ENCODE peak calls at places on chromosomes 13 and 19, in ten cellular contexts. One of them, this sample, is unnamed.

GRCh38 chr13:24983094-24983493 is 112.8 kb upstream of the PABPC3 start:
- ATAC-seq in PC-3: no peak
- ATAC-seq in GM23338: no peak
- ATAC-seq in heart right ventricle: no peak
- ATAC-seq in body of pancreas: no peak
- ATAC-seq in HepG2: no peak
- ATAC-seq in CD8-positive, alpha-beta T cell: no peak
- ATAC-seq in gastrocnemius medialis: no peak
- ATAC-seq in pancreas: no peak
- ATAC-seq in upper lobe of right lung: no peak
- ATAC-seq in this sample: no peak

GRCh38 chr13:29925457-29925856 is 75.0 kb upstream of the UBL3 start:
- ATAC-seq in PC-3: no peak
- ATAC-seq in pancreas: peak
- ATAC-seq in HepG2: peak
- ATAC-seq in gastrocnemius medialis: peak
- ATAC-seq in upper lobe of right lung: peak
- ATAC-seq in body of pancreas: peak
- ATAC-seq in CD8-positive, alpha-beta T cell: no peak
- ATAC-seq in GM23338: no peak
- ATAC-seq in heart right ventricle: peak
- ATAC-seq in this sample: peak

GRCh38 chr13:45623516-45624090 is 8.1 kb upstream of the ERICH6B start:
- ATAC-seq in GM23338: peak
- ATAC-seq in CD8-positive, alpha-beta T cell: no peak
- ATAC-seq in upper lobe of right lung: peak
- ATAC-seq in pancreas: no peak
- ATAC-seq in heart right ventricle: no peak
- ATAC-seq in gastrocnemius medialis: no peak
- ATAC-seq in PC-3: peak
- ATAC-seq in body of pancreas: no peak
- ATAC-seq in HepG2: peak
- ATAC-seq in this sample: no peak

GRCh38 chr13:76326343-76326742 is 559.9 kb downstream of the KCTD12 start:
- ATAC-seq in HepG2: no peak
- ATAC-seq in GM23338: no peak
- ATAC-seq in heart right ventricle: no peak
- ATAC-seq in body of pancreas: no peak
- ATAC-seq in upper lobe of right lung: no peak
- ATAC-seq in pancreas: no peak
- ATAC-seq in PC-3: no peak
- ATAC-seq in CD8-positive, alpha-beta T cell: no peak
- ATAC-seq in gastrocnemius medialis: no peak
- ATAC-seq in this sample: no peak

GRCh38 chr13:50936681-50937080 is 27.1 kb downstream of the RNASEH2B start:
- ATAC-seq in GM23338: no peak
- ATAC-seq in heart right ventricle: peak
- ATAC-seq in CD8-positive, alpha-beta T cell: no peak
- ATAC-seq in pancreas: peak
- ATAC-seq in body of pancreas: no peak
- ATAC-seq in gastrocnemius medialis: no peak
- ATAC-seq in HepG2: no peak
- ATAC-seq in PC-3: no peak
- ATAC-seq in upper lobe of right lung: peak
- ATAC-seq in this sample: no peak

GRCh38 chr19:46141421-46141820 is 6.6 kb upstream of the IGFL2 start:
- ATAC-seq in gastrocnemius medialis: no peak
- ATAC-seq in GM23338: no peak
- ATAC-seq in body of pancreas: no peak
- ATAC-seq in upper lobe of right lung: no peak
- ATAC-seq in HepG2: no peak
- ATAC-seq in CD8-positive, alpha-beta T cell: no peak
- ATAC-seq in PC-3: no peak
- ATAC-seq in heart right ventricle: no peak
- ATAC-seq in pancreas: no peak
- ATAC-seq in this sample: no peak

GRCh38 chr13:113090806-113091205 is 14.8 kb upstream of the F7 start:
- ATAC-seq in upper lobe of right lung: no peak
- ATAC-seq in GM23338: no peak
- ATAC-seq in body of pancreas: no peak
- ATAC-seq in heart right ventricle: no peak
- ATAC-seq in PC-3: no peak
- ATAC-seq in pancreas: no peak
- ATAC-seq in CD8-positive, alpha-beta T cell: no peak
- ATAC-seq in gastrocnemius medialis: no peak
- ATAC-seq in HepG2: no peak
- ATAC-seq in this sample: no peak

GRCh38 chr13:33367931-33368330 is 82.4 kb upstream of the STARD13 start:
- ATAC-seq in pancreas: peak
- ATAC-seq in HepG2: no peak
- ATAC-seq in heart right ventricle: no peak
- ATAC-seq in PC-3: no peak
- ATAC-seq in CD8-positive, alpha-beta T cell: no peak
- ATAC-seq in gastrocnemius medialis: no peak
- ATAC-seq in upper lobe of right lung: peak
- ATAC-seq in body of pancreas: peak
- ATAC-seq in GM23338: no peak
- ATAC-seq in this sample: no peak

DNA sequence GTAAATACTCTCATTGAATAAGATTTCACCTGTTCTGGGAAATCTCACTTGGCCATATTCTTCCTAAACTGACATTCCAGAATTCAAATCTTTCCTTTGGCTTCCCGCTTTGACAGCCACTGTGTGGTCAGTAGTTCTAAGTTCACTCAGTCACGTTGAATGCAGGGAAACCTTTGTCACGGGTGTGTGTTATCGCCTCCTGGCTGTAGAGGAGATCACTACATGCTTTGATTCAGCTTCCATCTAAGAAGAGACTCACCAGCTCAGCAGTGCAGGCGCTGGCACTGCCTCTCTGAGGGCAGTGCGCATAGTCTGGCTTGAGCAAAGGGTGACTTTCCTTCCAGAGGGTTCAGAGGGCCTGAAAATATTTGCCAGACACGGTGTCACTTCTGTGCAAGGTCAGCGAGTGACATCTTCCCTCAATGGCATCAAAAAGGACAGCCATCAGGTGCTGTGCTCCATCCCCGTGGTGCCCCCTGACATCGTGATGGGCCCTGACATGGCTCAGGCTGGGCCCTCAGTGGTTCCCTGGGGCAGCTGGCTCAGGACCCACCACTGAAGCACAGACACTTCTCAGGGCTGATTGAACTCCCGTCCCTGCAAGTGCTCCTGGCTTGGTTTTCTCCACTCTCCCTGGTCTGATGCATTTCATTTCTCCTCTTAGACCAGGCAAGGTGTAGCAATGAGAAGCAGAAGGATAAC is 635.4 kb upstream of the ARGLU1 start:
- ATAC-seq in heart right ventricle: peak
- ATAC-seq in CD8-positive, alpha-beta T cell: no peak
- ATAC-seq in PC-3: no peak
- ATAC-seq in HepG2: peak
- ATAC-seq in pancreas: peak
- ATAC-seq in GM23338: peak
- ATAC-seq in body of pancreas: peak
- ATAC-seq in upper lobe of right lung: no peak
- ATAC-seq in gastrocnemius medialis: peak
- ATAC-seq in this sample: peak
- TF ChIP-seq CTCF in heart right ventricle: peak
- TF ChIP-seq CTCF in CD8-positive, alpha-beta T cell: no peak
- TF ChIP-seq CTCF in PC-3: peak
- TF ChIP-seq CTCF in HepG2: peak
- TF ChIP-seq CTCF in pancreas: no peak
- TF ChIP-seq CTCF in GM23338: peak
- TF ChIP-seq CTCF in body of pancreas: no peak
- TF ChIP-seq CTCF in upper lobe of right lung: peak
- TF ChIP-seq CTCF in gastrocnemius medialis: peak
- TF ChIP-seq CTCF in this sample: no peak

GRCh38 chr13:97245011-97245410 is 22.9 kb downstream of the MBNL2 start:
- ATAC-seq in CD8-positive, alpha-beta T cell: no peak
- ATAC-seq in GM23338: no peak
- ATAC-seq in gastrocnemius medialis: no peak
- ATAC-seq in heart right ventricle: no peak
- ATAC-seq in upper lobe of right lung: no peak
- ATAC-seq in pancreas: peak
- ATAC-seq in PC-3: no peak
- ATAC-seq in body of pancreas: no peak
- ATAC-seq in HepG2: peak
- ATAC-seq in this sample: no peak

GRCh38 chr13:97246596-97246995 is 24.5 kb downstream of the MBNL2 start:
- ATAC-seq in PC-3: no peak
- ATAC-seq in HepG2: no peak
- ATAC-seq in heart right ventricle: no peak
- ATAC-seq in upper lobe of right lung: no peak
- ATAC-seq in CD8-positive, alpha-beta T cell: no peak
- ATAC-seq in pancreas: no peak
- ATAC-seq in GM23338: no peak
- ATAC-seq in gastrocnemius medialis: no peak
- ATAC-seq in body of pancreas: no peak
- ATAC-seq in this sample: no peak

GRCh38 chr13:97241761-97242160 is 19.6 kb downstream of the MBNL2 start:
- ATAC-seq in pancreas: no peak
- ATAC-seq in gastrocnemius medialis: peak
- ATAC-seq in PC-3: no peak
- ATAC-seq in HepG2: no peak
- ATAC-seq in upper lobe of right lung: peak
- ATAC-seq in body of pancreas: no peak
- ATAC-seq in GM23338: no peak
- ATAC-seq in CD8-positive, alpha-beta T cell: no peak
- ATAC-seq in heart right ventricle: peak
- ATAC-seq in this sample: peak

GRCh38 chr13:97242755-97243497 is 20.8 kb downstream of the MBNL2 start:
- ATAC-seq in HepG2: peak
- ATAC-seq in PC-3: no peak
- ATAC-seq in CD8-positive, alpha-beta T cell: no peak
- ATAC-seq in upper lobe of right lung: peak
- ATAC-seq in gastrocnemius medialis: peak
- ATAC-seq in pancreas: peak
- ATAC-seq in heart right ventricle: peak
- ATAC-seq in body of pancreas: no peak
- ATAC-seq in GM23338: no peak
- ATAC-seq in this sample: peak

DNA sequence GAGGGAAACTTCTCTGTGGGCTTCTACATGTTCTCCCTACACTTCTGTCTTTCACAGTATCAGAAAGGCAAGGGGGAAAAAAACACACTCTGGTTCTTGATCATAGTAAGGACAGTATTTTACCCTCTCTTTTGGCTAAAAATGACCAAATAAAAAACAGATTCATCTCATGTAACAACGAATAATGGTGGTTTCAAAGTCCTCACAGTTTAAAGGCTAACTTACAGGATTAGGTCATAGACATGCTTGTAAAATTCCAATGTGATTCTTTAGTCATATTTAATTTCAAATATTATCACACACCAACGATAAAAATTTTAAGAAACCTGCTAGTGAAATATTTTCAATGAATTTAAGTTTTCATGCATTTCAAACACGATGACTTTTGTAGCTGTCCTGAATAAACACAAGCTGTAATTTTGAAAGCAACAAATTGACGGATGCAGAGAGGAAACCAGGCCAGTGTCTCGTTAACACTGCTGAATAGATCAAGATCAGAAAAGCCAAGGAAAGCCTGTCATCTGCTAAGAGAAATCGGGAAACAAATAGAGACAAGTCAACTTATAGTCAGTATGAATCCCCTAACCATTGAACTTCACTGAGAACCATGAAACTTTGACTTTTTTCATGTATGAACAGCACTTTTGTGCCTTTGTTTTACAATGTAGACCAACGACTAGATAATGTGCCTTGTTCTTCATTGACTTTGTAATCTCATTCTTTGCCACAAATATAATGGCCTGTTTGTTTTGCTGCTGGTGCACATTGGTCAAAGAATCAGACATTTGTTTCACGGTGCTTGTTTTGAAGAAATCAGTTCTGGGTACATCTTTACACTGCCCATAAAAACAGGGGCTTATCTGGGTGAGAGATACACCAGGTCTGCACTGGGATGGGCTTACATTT is 22.0 kb downstream of the MBNL2 start:
- ATAC-seq in GM23338: no peak
- ATAC-seq in HepG2: peak
- ATAC-seq in PC-3: no peak
- ATAC-seq in body of pancreas: no peak
- ATAC-seq in CD8-positive, alpha-beta T cell: no peak
- ATAC-seq in upper lobe of right lung: no peak
- ATAC-seq in gastrocnemius medialis: no peak
- ATAC-seq in heart right ventricle: no peak
- ATAC-seq in pancreas: peak
- ATAC-seq in this sample: no peak
- H3K4me3 ChIP-seq in GM23338: no peak
- H3K4me3 ChIP-seq in HepG2: peak
- H3K4me3 ChIP-seq in PC-3: no peak
- H3K4me3 ChIP-seq in body of pancreas: no peak
- H3K4me3 ChIP-seq in CD8-positive, alpha-beta T cell: no peak
- H3K4me3 ChIP-seq in upper lobe of right lung: no peak
- H3K4me3 ChIP-seq in gastrocnemius medialis: peak
- H3K4me3 ChIP-seq in heart right ventricle: no peak
- H3K4me3 ChIP-seq in pancreas: no peak
- H3K4me3 ChIP-seq in this sample: no peak

GRCh38 chr13:42981853-42982252 is 10.2 kb downstream of the EPSTI1 start:
- ATAC-seq in CD8-positive, alpha-beta T cell: no peak
- ATAC-seq in PC-3: no peak
- ATAC-seq in GM23338: no peak
- ATAC-seq in gastrocnemius medialis: no peak
- ATAC-seq in HepG2: no peak
- ATAC-seq in pancreas: peak
- ATAC-seq in upper lobe of right lung: no peak
- ATAC-seq in body of pancreas: no peak
- ATAC-seq in heart right ventricle: no peak
- ATAC-seq in this sample: no peak

GRCh38 chr13:42981317-42981716 is 10.7 kb downstream of the EPSTI1 start:
- ATAC-seq in heart right ventricle: no peak
- ATAC-seq in body of pancreas: no peak
- ATAC-seq in gastrocnemius medialis: no peak
- ATAC-seq in HepG2: no peak
- ATAC-seq in PC-3: no peak
- ATAC-seq in CD8-positive, alpha-beta T cell: no peak
- ATAC-seq in upper lobe of right lung: no peak
- ATAC-seq in pancreas: no peak
- ATAC-seq in GM23338: no peak
- ATAC-seq in this sample: no peak

GRCh38 chr13:42986176-42986574 is 5.9 kb downstream of the EPSTI1 start:
- ATAC-seq in CD8-positive, alpha-beta T cell: no peak
- ATAC-seq in heart right ventricle: no peak
- ATAC-seq in PC-3: no peak
- ATAC-seq in gastrocnemius medialis: no peak
- ATAC-seq in pancreas: no peak
- ATAC-seq in body of pancreas: no peak
- ATAC-seq in HepG2: no peak
- ATAC-seq in GM23338: peak
- ATAC-seq in upper lobe of right lung: no peak
- ATAC-seq in this sample: no peak

GRCh38 chr13:42984691-42985090 is 7.3 kb downstream of the EPSTI1 start:
- ATAC-seq in upper lobe of right lung: no peak
- ATAC-seq in GM23338: no peak
- ATAC-seq in heart right ventricle: no peak
- ATAC-seq in body of pancreas: no peak
- ATAC-seq in gastrocnemius medialis: no peak
- ATAC-seq in pancreas: no peak
- ATAC-seq in HepG2: no peak
- ATAC-seq in CD8-positive, alpha-beta T cell: no peak
- ATAC-seq in PC-3: no peak
- ATAC-seq in this sample: no peak

GRCh38 chr13:42985312-42986175 is 6.5 kb downstream of the EPSTI1 start:
- ATAC-seq in CD8-positive, alpha-beta T cell: no peak
- ATAC-seq in PC-3: no peak
- ATAC-seq in heart right ventricle: no peak
- ATAC-seq in upper lobe of right lung: peak
- ATAC-seq in GM23338: peak
- ATAC-seq in body of pancreas: peak
- ATAC-seq in gastrocnemius medialis: peak
- ATAC-seq in HepG2: peak
- ATAC-seq in pancreas: peak
- ATAC-seq in this sample: peak
- H3K27ac ChIP-seq in CD8-positive, alpha-beta T cell: no peak
- H3K27ac ChIP-seq in PC-3: no peak
- H3K27ac ChIP-seq in heart right ventricle: peak
- H3K27ac ChIP-seq in upper lobe of right lung: no peak
- H3K27ac ChIP-seq in GM23338: no peak
- H3K27ac ChIP-seq in body of pancreas: peak
- H3K27ac ChIP-seq in gastrocnemius medialis: no peak
- H3K27ac ChIP-seq in HepG2: no peak
- H3K27ac ChIP-seq in pancreas: peak
- H3K27ac ChIP-seq in this sample: no peak

DNA sequence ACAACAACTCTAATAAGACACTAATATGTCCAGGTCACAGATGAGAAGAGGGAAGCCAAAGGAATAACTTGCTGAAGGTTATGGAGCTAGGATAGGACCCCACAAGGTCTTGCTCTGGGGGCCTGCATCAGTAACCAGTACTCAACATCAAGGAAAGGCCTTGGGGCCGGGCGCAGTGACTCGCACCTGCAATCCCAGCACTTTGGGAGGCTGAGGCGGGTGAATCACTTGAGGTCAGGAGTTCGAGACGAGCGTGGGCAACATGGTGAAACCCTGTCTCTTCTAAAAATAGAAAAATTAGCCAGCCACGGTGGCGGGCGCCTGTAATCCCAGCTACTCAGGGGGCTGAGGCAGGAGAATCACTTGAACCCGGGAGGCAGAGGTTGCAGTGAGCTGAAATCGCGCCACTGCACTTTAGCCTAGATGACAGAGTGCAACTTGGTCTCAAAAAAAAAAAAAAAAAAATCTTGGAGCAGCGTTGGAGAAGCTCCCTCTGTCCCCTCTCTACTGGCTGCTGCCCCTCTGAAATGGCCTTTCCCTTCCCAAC is 1.8 kb downstream of the LONP1 start:
- ATAC-seq in gastrocnemius medialis: no peak
- ATAC-seq in GM23338: no peak
- ATAC-seq in PC-3: no peak
- ATAC-seq in pancreas: no peak
- ATAC-seq in CD8-positive, alpha-beta T cell: no peak
- ATAC-seq in body of pancreas: no peak
- ATAC-seq in upper lobe of right lung: no peak
- ATAC-seq in HepG2: no peak
- ATAC-seq in heart right ventricle: no peak
- ATAC-seq in this sample: no peak
- TF ChIP-seq CTCF in gastrocnemius medialis: no peak
- TF ChIP-seq CTCF in GM23338: no peak
- TF ChIP-seq CTCF in PC-3: no peak
- TF ChIP-seq CTCF in pancreas: no peak
- TF ChIP-seq CTCF in CD8-positive, alpha-beta T cell: no peak
- TF ChIP-seq CTCF in body of pancreas: no peak
- TF ChIP-seq CTCF in upper lobe of right lung: no peak
- TF ChIP-seq CTCF in HepG2: no peak
- TF ChIP-seq CTCF in heart right ventricle: no peak
- TF ChIP-seq CTCF in this sample: no peak